ENCODE peak calls at places on chromosomes 13 and 19, in four cellular contexts. Q, B, V and X are unnamed samples.

GRCh38 chr19:45729774-45730388 is 815 bp downstream of the FBXO46 start:
- DNase-seq in Q (no peak), B (no peak), V (no peak), X (no peak)

GRCh38 chr19:58468216-58468839 is 1.4 kb downstream of the ZNF324 start:
- DNase-seq in Q (no peak), B (no peak), V (no peak), X (no peak)

GRCh38 chr13:44237276-44237767 is 136.3 kb upstream of the SERP2 start:
- DNase-seq in Q (peak; percentile 65), B (peak; percentile 95), V (peak; percentile 83), X (peak; percentile 96)

GRCh38 chr19:1223018-1223855 is 14.6 kb downstream of the CBARP start:
- DNase-seq in Q (no peak), B (peak; percentile 37), V (no peak), X (no peak)

GRCh38 chr19:38361633-38362075 is 12.7 kb upstream of the PSMD8 start:
- DNase-seq in Q (peak; percentile 57), B (peak; percentile 70), V (peak; percentile 87), X (peak; percentile 59)

GRCh38 chr13:110442946-110443632 is 118.4 kb downstream of the RAB20 start:
- DNase-seq in Q (no peak), B (peak; percentile 56), V (no peak), X (peak; percentile 73)

GRCh38 chr13:48784906-48785555 is 131.3 kb downstream of the CYSLTR2 start:
- DNase-seq in Q (no peak), B (no peak), V (no peak), X (no peak)

GRCh38 chr19:17720487-17720839 is 1.2 kb downstream of the MAP1S start:
- DNase-seq in Q (no peak), B (no peak), V (no peak), X (peak; percentile 35)

GRCh38 chr13:45224181-45224580 is 23.3 kb upstream of the KCTD4 start:
- DNase-seq in Q (no peak), B (no peak), V (no peak), X (peak; percentile 56)

GRCh38 chr19:7869910-7870511 is 4.2 kb downstream of the PRR36 start:
- DNase-seq in Q (peak; percentile 55), B (no peak), V (no peak), X (peak; percentile 54)

GRCh38 chr19:6802336-6803035 is 30.0 kb downstream of the VAV1 start:
- DNase-seq in Q (no peak), B (no peak), V (peak; percentile 78), X (no peak)
- TF ChIP-seq CTCF in Q (no peak), B (no peak), V (no peak), X (no peak)

DNA sequence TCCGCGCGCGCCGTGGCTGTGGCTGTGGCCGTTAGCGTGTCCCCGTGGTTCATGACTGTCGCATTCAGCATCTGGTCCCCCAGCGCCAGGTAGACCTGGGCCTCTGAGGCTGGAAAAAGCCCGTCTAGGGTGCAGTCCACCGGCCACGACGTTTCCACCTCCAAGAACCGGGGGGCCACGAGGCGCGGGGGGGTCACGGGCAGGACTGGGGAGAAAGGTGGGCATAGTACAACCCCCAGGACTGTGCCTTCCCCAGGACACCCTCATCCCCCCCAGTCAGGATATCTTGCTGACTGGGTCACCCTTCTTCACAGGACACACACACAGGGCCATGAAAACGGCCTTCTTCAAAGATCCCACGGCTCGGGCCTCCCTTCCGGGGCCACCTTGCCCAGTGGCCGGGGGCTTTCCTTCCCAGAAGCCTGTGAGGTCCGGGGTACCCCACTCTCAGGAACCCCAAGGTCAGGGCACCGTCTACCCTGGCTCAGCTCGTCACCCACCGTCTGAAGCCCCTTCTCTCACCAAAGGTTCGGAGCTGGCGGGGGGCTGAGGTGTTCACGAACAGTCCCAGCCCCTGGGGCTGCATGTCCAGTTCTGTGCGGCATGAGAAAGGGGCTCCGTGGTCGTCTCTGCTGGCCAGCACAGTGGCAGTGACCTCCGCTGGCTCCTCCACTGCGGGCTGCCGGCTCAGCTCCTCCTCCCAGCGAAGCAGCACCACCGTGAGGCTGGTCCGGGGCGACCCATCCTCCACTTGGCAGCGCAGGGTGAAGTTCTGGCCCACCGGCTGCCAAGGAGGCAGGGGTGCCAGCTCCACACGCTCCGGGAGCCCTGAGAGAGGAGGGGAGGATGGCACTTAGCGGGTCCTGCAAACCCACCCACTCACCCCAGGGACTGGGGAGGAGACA is 2.1 kb upstream of the RAVER1 start:
- DNase-seq in Q (no peak), B (no peak), V (no peak), X (no peak)
- H3K4me3 ChIP-seq in Q (peak overlapping the region; percentile 77), B (peak overlapping the region; percentile 92), V (peak overlapping the region; percentile 85), X (peak overlapping the region; percentile 90)

GRCh38 chr13:109275848-109276247 is 510.5 kb downstream of the IRS2 start:
- DNase-seq in Q (no peak), B (peak; percentile 25), V (no peak), X (no peak)
- TF ChIP-seq CTCF in Q (no peak), B (peak; percentile 41), V (no peak), X (no peak)

GRCh38 chr19:12785431-12786011 is 5.8 kb upstream of the JUNB start:
- DNase-seq in Q (no peak), B (no peak), V (no peak), X (peak; percentile 18)
- H3K4me3 ChIP-seq in Q (no peak overlapping the region), B (no peak overlapping the region), V (peak overlapping the region; percentile 50), X (no peak overlapping the region)

DNA sequence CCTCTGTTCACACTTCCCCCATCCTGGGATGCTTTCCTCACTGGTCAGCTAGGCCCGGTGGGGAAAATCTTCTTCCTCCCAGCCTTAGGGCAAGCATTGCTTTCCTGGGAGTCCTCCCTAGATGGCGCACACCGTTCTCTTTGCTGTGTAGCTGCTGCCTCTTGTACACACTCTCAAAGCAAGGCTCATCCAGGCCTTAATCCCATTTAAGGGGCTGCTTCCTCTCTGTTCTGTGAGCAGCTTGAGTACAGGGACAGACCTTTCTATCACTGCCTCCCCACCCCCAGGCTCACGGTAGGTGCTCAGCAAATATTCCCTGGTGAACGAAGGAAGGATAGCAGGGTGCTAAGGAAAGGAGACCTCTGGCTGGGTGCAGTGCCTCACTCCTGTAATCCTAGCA is 11.0 kb downstream of the SLC7A10 start:
- DNase-seq in Q (no peak), B (peak; percentile 20), V (no peak), X (no peak)
- TF ChIP-seq CTCF in Q (no peak), B (peak; percentile 49), V (no peak), X (peak; percentile 41)

DNA sequence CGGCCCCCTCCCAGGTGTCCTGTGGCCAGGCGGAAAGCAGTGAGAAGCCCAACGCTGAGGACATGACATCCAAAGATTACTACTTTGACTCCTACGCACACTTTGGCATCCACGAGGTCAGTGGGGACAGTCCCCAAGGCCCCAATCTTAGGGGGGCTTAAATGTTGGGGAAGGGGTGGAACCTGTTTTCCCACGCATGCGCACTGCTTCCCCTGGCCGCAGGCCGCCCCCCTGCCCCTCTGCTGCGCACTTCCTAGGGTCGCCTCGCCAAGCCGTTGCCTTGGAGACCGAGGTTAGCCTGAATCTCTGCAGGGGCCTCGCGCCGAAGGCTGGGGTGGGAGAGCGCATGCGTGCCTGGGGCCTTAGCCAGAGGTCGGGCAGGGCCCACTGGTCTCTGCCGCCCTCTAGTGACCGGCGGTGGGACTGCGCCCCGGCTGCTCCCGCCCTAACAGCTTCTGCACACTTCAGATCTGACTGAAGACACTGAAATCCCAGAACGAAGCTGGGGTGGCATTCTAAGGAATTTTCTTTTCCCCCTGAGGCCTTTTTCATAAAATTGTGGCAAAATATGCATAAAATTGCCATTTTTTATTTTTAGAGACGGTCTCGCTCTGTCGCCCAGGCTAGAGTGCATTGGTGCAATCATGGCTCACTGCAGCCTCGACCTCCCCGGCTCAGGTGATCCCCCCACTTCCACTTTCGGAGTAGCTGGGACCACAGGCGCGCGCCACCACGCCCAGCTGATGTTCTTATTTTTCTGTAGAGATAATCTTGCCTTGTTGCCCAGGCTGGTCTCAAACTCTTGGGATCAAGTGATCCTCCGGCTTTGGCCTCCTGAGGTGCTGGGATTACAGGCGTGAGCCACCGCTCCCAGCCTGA is 3.6 kb downstream of the PRMT1 start:
- DNase-seq in Q (peak; percentile 94), B (peak; percentile 88), V (peak; percentile 92), X (peak; percentile 63)
- H3K4me3 ChIP-seq in Q (peak overlapping the region; percentile 8), B (no peak overlapping the region), V (peak overlapping the region; percentile 24), X (peak overlapping the region; percentile 33)

DNA sequence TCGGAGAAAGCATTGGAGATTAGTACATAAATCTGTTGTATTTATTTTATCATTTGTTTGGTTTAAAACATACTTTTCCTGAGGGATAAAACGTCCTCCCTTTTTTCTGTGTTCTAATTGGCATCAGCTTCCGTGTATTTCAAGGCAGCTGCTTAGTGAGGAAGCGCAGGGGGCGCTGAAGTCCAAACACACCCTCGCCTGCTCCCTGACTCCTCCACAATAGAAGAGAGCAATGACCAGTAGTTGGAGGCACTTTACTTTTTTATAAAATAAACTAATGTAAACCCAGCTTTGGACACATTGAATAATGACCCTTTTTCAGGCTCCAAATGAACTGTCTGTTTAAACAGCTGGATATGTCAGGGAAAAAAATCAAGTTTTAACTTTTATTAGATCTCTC is 79.9 kb downstream of the RNASEH2B start:
- DNase-seq in Q (peak; percentile 65), B (peak; percentile 33), V (no peak), X (no peak)
- TF ChIP-seq CTCF in Q (peak; percentile 61), B (peak; percentile 45), V (no peak), X (no peak)

DNA sequence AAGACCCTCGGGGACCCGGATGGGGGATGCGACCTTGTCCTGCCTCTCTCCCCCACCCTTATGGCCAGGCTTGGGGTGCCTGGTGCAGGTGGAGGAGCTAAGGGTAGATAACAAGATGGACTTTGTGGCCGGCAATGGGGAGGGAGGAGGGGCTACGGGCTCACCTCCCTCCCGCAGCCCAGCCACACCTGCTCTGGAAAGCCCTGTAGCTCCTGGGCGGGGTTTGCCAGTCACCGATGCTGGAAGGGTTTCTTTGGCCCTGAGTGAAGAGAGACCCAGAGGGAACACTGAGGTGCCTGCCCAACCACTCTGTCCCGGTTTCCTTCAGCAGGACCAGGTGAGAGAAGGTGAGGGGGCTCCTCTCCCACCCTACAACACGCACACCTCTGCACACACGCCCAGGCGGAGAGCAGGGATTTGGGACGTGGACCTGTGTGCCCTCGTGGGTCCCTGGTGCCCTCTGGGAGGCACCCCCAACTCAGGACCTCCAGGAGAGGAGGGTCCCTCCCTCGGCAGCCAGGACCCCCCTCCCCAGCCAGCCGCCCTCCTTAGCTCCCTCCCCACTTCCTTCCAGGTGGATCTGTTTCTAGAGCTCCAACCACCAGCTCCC is at the start of gene FUT2:
- DNase-seq in Q (no peak), B (no peak), V (no peak), X (no peak)
- H3K4me3 ChIP-seq in Q (no peak within 1 kb of the TSS), B (no peak within 1 kb of the TSS), V (peak within 1 kb of the TSS; percentile 46), X (no peak within 1 kb of the TSS)